ENCODE peak calls at places on chromosomes 13 and 19, in eight cellular contexts. One of them, this sample, is unnamed.
A peak's percentile ranks its signal among the peaks of the same experiment; 100 is the strongest.

GRCh38 chr19:7681336-7682174 is 922 bp downstream of the TRAPPC5 start:
- DNase-seq in CD8-positive, alpha-beta memory T cell: peak; percentile 70
- DNase-seq in activated naive CD8-positive, alpha-beta T cell treated with anti-CD3 and anti-CD28 coated beads for 36 hours: peak; percentile 86
- DNase-seq in K562: peak; percentile 70
- DNase-seq in LNCaP clone FGC: no peak
- DNase-seq in NCI-H1105 treated with DMSO at 0.1 percent for 48 hours: no peak
- DNase-seq in EL: peak; percentile 78
- DNase-seq in M059J: peak; percentile 17
- DNase-seq in this sample: no peak

GRCh38 chr19:45814851-45815481 is at the start of gene RSPH6A:
- DNase-seq in activated naive CD8-positive, alpha-beta T cell treated with anti-CD3 and anti-CD28 coated beads for 36 hours: no peak
- DNase-seq in LNCaP clone FGC: no peak
- DNase-seq in M059J: no peak
- DNase-seq in NCI-H1105 treated with DMSO at 0.1 percent for 48 hours: peak; percentile 9
- DNase-seq in EL: no peak
- DNase-seq in CD8-positive, alpha-beta memory T cell: no peak
- DNase-seq in K562: no peak
- DNase-seq in this sample: peak; percentile 4

GRCh38 chr13:31556376-31556775 is 182.9 kb upstream of the RXFP2 start:
- DNase-seq in M059J: peak; percentile 88
- DNase-seq in activated naive CD8-positive, alpha-beta T cell treated with anti-CD3 and anti-CD28 coated beads for 36 hours: no peak
- DNase-seq in NCI-H1105 treated with DMSO at 0.1 percent for 48 hours: no peak
- DNase-seq in LNCaP clone FGC: no peak
- DNase-seq in K562: no peak
- DNase-seq in CD8-positive, alpha-beta memory T cell: no peak
- DNase-seq in EL: peak; percentile 88
- DNase-seq in this sample: no peak

GRCh38 chr19:18020212-18021067 is 12.5 kb downstream of the ARRDC2 start:
- DNase-seq in K562: peak; percentile 18
- DNase-seq in CD8-positive, alpha-beta memory T cell: no peak
- DNase-seq in NCI-H1105 treated with DMSO at 0.1 percent for 48 hours: no peak
- DNase-seq in LNCaP clone FGC: no peak
- DNase-seq in EL: peak; percentile 54
- DNase-seq in M059J: peak; percentile 59
- DNase-seq in activated naive CD8-positive, alpha-beta T cell treated with anti-CD3 and anti-CD28 coated beads for 36 hours: no peak
- DNase-seq in this sample: no peak

GRCh38 chr13:66501187-66501586 is 728.9 kb downstream of the PCDH9 start:
- DNase-seq in CD8-positive, alpha-beta memory T cell: no peak
- DNase-seq in EL: peak; percentile 49
- DNase-seq in NCI-H1105 treated with DMSO at 0.1 percent for 48 hours: no peak
- DNase-seq in M059J: no peak
- DNase-seq in K562: no peak
- DNase-seq in activated naive CD8-positive, alpha-beta T cell treated with anti-CD3 and anti-CD28 coated beads for 36 hours: no peak
- DNase-seq in LNCaP clone FGC: no peak
- DNase-seq in this sample: no peak

GRCh38 chr13:21364357-21364756 is 94.7 kb downstream of the ZDHHC20 start:
- DNase-seq in NCI-H1105 treated with DMSO at 0.1 percent for 48 hours: no peak
- DNase-seq in K562: no peak
- DNase-seq in M059J: no peak
- DNase-seq in LNCaP clone FGC: no peak
- DNase-seq in CD8-positive, alpha-beta memory T cell: no peak
- DNase-seq in EL: no peak
- DNase-seq in activated naive CD8-positive, alpha-beta T cell treated with anti-CD3 and anti-CD28 coated beads for 36 hours: no peak
- DNase-seq in this sample: no peak

GRCh38 chr13:110264685-110265275 is 42.2 kb downstream of the COL4A1 start:
- DNase-seq in M059J: no peak
- DNase-seq in EL: no peak
- DNase-seq in activated naive CD8-positive, alpha-beta T cell treated with anti-CD3 and anti-CD28 coated beads for 36 hours: no peak
- DNase-seq in CD8-positive, alpha-beta memory T cell: no peak
- DNase-seq in LNCaP clone FGC: no peak
- DNase-seq in NCI-H1105 treated with DMSO at 0.1 percent for 48 hours: no peak
- DNase-seq in K562: no peak
- DNase-seq in this sample: no peak

GRCh38 chr19:36245210-36246005 is 30.5 kb downstream of the ZNF146 start:
- DNase-seq in M059J: no peak
- DNase-seq in EL: no peak
- DNase-seq in LNCaP clone FGC: no peak
- DNase-seq in NCI-H1105 treated with DMSO at 0.1 percent for 48 hours: no peak
- DNase-seq in K562: no peak
- DNase-seq in activated naive CD8-positive, alpha-beta T cell treated with anti-CD3 and anti-CD28 coated beads for 36 hours: no peak
- DNase-seq in CD8-positive, alpha-beta memory T cell: no peak
- DNase-seq in this sample: peak; percentile 84

GRCh38 chr19:6103217-6103644 is 7.1 kb downstream of the RFX2 start:
- DNase-seq in K562: no peak
- DNase-seq in CD8-positive, alpha-beta memory T cell: no peak
- DNase-seq in LNCaP clone FGC: peak; percentile 75
- DNase-seq in activated naive CD8-positive, alpha-beta T cell treated with anti-CD3 and anti-CD28 coated beads for 36 hours: no peak
- DNase-seq in EL: peak; percentile 94
- DNase-seq in M059J: peak; percentile 96
- DNase-seq in NCI-H1105 treated with DMSO at 0.1 percent for 48 hours: no peak
- DNase-seq in this sample: no peak

GRCh38 chr13:77751513-77752456 is 54.3 kb downstream of the SLAIN1 start:
- DNase-seq in CD8-positive, alpha-beta memory T cell: peak; percentile 11
- DNase-seq in NCI-H1105 treated with DMSO at 0.1 percent for 48 hours: peak; percentile 18
- DNase-seq in M059J: peak; percentile 24
- DNase-seq in EL: peak; percentile 18
- DNase-seq in LNCaP clone FGC: no peak
- DNase-seq in activated naive CD8-positive, alpha-beta T cell treated with anti-CD3 and anti-CD28 coated beads for 36 hours: peak; percentile 41
- DNase-seq in K562: peak; percentile 22
- DNase-seq in this sample: peak; percentile 44

GRCh38 chr13:37058801-37059135 is 720 bp downstream of the SUPT20H start:
- DNase-seq in K562: no peak
- DNase-seq in M059J: no peak
- DNase-seq in CD8-positive, alpha-beta memory T cell: peak; percentile 26
- DNase-seq in LNCaP clone FGC: no peak
- DNase-seq in NCI-H1105 treated with DMSO at 0.1 percent for 48 hours: no peak
- DNase-seq in activated naive CD8-positive, alpha-beta T cell treated with anti-CD3 and anti-CD28 coated beads for 36 hours: peak; percentile 9
- DNase-seq in EL: no peak
- DNase-seq in this sample: peak; percentile 45

GRCh38 chr13:75415720-75416119 is 66.2 kb downstream of the TBC1D4 start:
- DNase-seq in LNCaP clone FGC: no peak
- DNase-seq in M059J: peak; percentile 76
- DNase-seq in CD8-positive, alpha-beta memory T cell: no peak
- DNase-seq in NCI-H1105 treated with DMSO at 0.1 percent for 48 hours: no peak
- DNase-seq in K562: no peak
- DNase-seq in activated naive CD8-positive, alpha-beta T cell treated with anti-CD3 and anti-CD28 coated beads for 36 hours: no peak
- DNase-seq in EL: peak; percentile 71
- DNase-seq in this sample: no peak

GRCh38 chr13:77506874-77507273 is 28.6 kb upstream of the SCEL start:
- DNase-seq in EL: no peak
- DNase-seq in CD8-positive, alpha-beta memory T cell: no peak
- DNase-seq in activated naive CD8-positive, alpha-beta T cell treated with anti-CD3 and anti-CD28 coated beads for 36 hours: no peak
- DNase-seq in K562: no peak
- DNase-seq in NCI-H1105 treated with DMSO at 0.1 percent for 48 hours: no peak
- DNase-seq in M059J: no peak
- DNase-seq in LNCaP clone FGC: no peak
- DNase-seq in this sample: no peak

GRCh38 chr13:76148926-76149325 is 512.8 kb downstream of the LMO7 start:
- DNase-seq in EL: peak; percentile 87
- DNase-seq in K562: no peak
- DNase-seq in M059J: peak; percentile 67
- DNase-seq in NCI-H1105 treated with DMSO at 0.1 percent for 48 hours: peak; percentile 20
- DNase-seq in CD8-positive, alpha-beta memory T cell: no peak
- DNase-seq in LNCaP clone FGC: no peak
- DNase-seq in activated naive CD8-positive, alpha-beta T cell treated with anti-CD3 and anti-CD28 coated beads for 36 hours: no peak
- DNase-seq in this sample: no peak